ENCODE peak calls at places on chromosome X, in seven cellular contexts. One of them, this sample, is unnamed.

GRCh38 chrX:154791951-154792350 is 13.3 kb downstream of the MPP1 start:
- DNase-seq in RWPE1: no peak
- DNase-seq in ecto neural progenitor cell: no peak
- DNase-seq in HT1080: no peak
- DNase-seq in Right ventricle myocardium inferior: no peak
- DNase-seq in activated CD4-positive, alpha-beta T cell treated with anti-CD3 and anti-CD28 coated beads for 1 hour: no peak
- DNase-seq in NCI-H1694 treated with DMSO at 0.1 percent for 48 hours: no peak
- DNase-seq in this sample: no peak

GRCh38 chrX:103329991-103330390 is at the start of gene TCEAL7:
- DNase-seq in ecto neural progenitor cell: peak
- DNase-seq in activated CD4-positive, alpha-beta T cell treated with anti-CD3 and anti-CD28 coated beads for 1 hour: no peak
- DNase-seq in Right ventricle myocardium inferior: no peak
- DNase-seq in RWPE1: no peak
- DNase-seq in HT1080: no peak
- DNase-seq in NCI-H1694 treated with DMSO at 0.1 percent for 48 hours: no peak
- DNase-seq in this sample: peak

GRCh38 chrX:13120017-13120416 is 75.6 kb upstream of the FAM9C start:
- DNase-seq in ecto neural progenitor cell: no peak
- DNase-seq in HT1080: no peak
- DNase-seq in Right ventricle myocardium inferior: no peak
- DNase-seq in RWPE1: no peak
- DNase-seq in activated CD4-positive, alpha-beta T cell treated with anti-CD3 and anti-CD28 coated beads for 1 hour: no peak
- DNase-seq in NCI-H1694 treated with DMSO at 0.1 percent for 48 hours: no peak
- DNase-seq in this sample: peak

GRCh38 chrX:7542566-7542965 is 300.4 kb upstream of the VCX start:
- DNase-seq in HT1080: no peak
- DNase-seq in RWPE1: no peak
- DNase-seq in Right ventricle myocardium inferior: no peak
- DNase-seq in activated CD4-positive, alpha-beta T cell treated with anti-CD3 and anti-CD28 coated beads for 1 hour: no peak
- DNase-seq in ecto neural progenitor cell: no peak
- DNase-seq in NCI-H1694 treated with DMSO at 0.1 percent for 48 hours: no peak
- DNase-seq in this sample: no peak

GRCh38 chrX:120452131-120452530 is 17.0 kb downstream of the LAMP2 start:
- DNase-seq in Right ventricle myocardium inferior: no peak
- DNase-seq in RWPE1: peak
- DNase-seq in ecto neural progenitor cell: no peak
- DNase-seq in NCI-H1694 treated with DMSO at 0.1 percent for 48 hours: peak
- DNase-seq in HT1080: no peak
- DNase-seq in activated CD4-positive, alpha-beta T cell treated with anti-CD3 and anti-CD28 coated beads for 1 hour: no peak
- DNase-seq in this sample: no peak

GRCh38 chrX:118347131-118347530 is 1.2 kb downstream of the WDR44 start:
- DNase-seq in HT1080: peak
- DNase-seq in RWPE1: peak
- DNase-seq in ecto neural progenitor cell: no peak
- DNase-seq in NCI-H1694 treated with DMSO at 0.1 percent for 48 hours: no peak
- DNase-seq in Right ventricle myocardium inferior: no peak
- DNase-seq in activated CD4-positive, alpha-beta T cell treated with anti-CD3 and anti-CD28 coated beads for 1 hour: no peak
- DNase-seq in this sample: no peak

GRCh38 chrX:37785569-37785968 is 5.7 kb downstream of the CYBB start:
- DNase-seq in NCI-H1694 treated with DMSO at 0.1 percent for 48 hours: no peak
- DNase-seq in RWPE1: peak
- DNase-seq in ecto neural progenitor cell: no peak
- DNase-seq in Right ventricle myocardium inferior: no peak
- DNase-seq in activated CD4-positive, alpha-beta T cell treated with anti-CD3 and anti-CD28 coated beads for 1 hour: no peak
- DNase-seq in HT1080: peak
- DNase-seq in this sample: peak

GRCh38 chrX:116749943-116750342 is 287.2 kb upstream of the CT83 start:
- DNase-seq in NCI-H1694 treated with DMSO at 0.1 percent for 48 hours: no peak
- DNase-seq in Right ventricle myocardium inferior: no peak
- DNase-seq in ecto neural progenitor cell: peak
- DNase-seq in HT1080: peak
- DNase-seq in activated CD4-positive, alpha-beta T cell treated with anti-CD3 and anti-CD28 coated beads for 1 hour: no peak
- DNase-seq in RWPE1: peak
- DNase-seq in this sample: no peak

GRCh38 chrX:103538728-103539127 is 19.4 kb upstream of the RAB40A start:
- DNase-seq in activated CD4-positive, alpha-beta T cell treated with anti-CD3 and anti-CD28 coated beads for 1 hour: no peak
- DNase-seq in Right ventricle myocardium inferior: no peak
- DNase-seq in HT1080: no peak
- DNase-seq in RWPE1: peak
- DNase-seq in ecto neural progenitor cell: no peak
- DNase-seq in NCI-H1694 treated with DMSO at 0.1 percent for 48 hours: no peak
- DNase-seq in this sample: no peak

GRCh38 chrX:456925-457768 is 70.4 kb upstream of the PPP2R3B start:
- DNase-seq in Right ventricle myocardium inferior: no peak
- DNase-seq in ecto neural progenitor cell: no peak
- DNase-seq in NCI-H1694 treated with DMSO at 0.1 percent for 48 hours: no peak
- DNase-seq in activated CD4-positive, alpha-beta T cell treated with anti-CD3 and anti-CD28 coated beads for 1 hour: no peak
- DNase-seq in HT1080: no peak
- DNase-seq in RWPE1: no peak
- DNase-seq in this sample: no peak

GRCh38 chrX:102976793-102977495 is 39.9 kb downstream of the RAB40AL start:
- DNase-seq in RWPE1: peak
- DNase-seq in Right ventricle myocardium inferior: no peak
- DNase-seq in activated CD4-positive, alpha-beta T cell treated with anti-CD3 and anti-CD28 coated beads for 1 hour: no peak
- DNase-seq in ecto neural progenitor cell: no peak
- DNase-seq in HT1080: peak
- DNase-seq in NCI-H1694 treated with DMSO at 0.1 percent for 48 hours: no peak
- DNase-seq in this sample: no peak

GRCh38 chrX:150525061-150525919 is 43.1 kb upstream of the MTM1 start:
- DNase-seq in HT1080: no peak
- DNase-seq in ecto neural progenitor cell: no peak
- DNase-seq in Right ventricle myocardium inferior: no peak
- DNase-seq in activated CD4-positive, alpha-beta T cell treated with anti-CD3 and anti-CD28 coated beads for 1 hour: no peak
- DNase-seq in RWPE1: no peak
- DNase-seq in NCI-H1694 treated with DMSO at 0.1 percent for 48 hours: no peak
- DNase-seq in this sample: peak

GRCh38 chrX:84168095-84168494 is 19.9 kb downstream of the RPS6KA6 start:
- DNase-seq in HT1080: peak
- DNase-seq in NCI-H1694 treated with DMSO at 0.1 percent for 48 hours: no peak
- DNase-seq in Right ventricle myocardium inferior: no peak
- DNase-seq in RWPE1: no peak
- DNase-seq in activated CD4-positive, alpha-beta T cell treated with anti-CD3 and anti-CD28 coated beads for 1 hour: no peak
- DNase-seq in ecto neural progenitor cell: no peak
- DNase-seq in this sample: no peak

GRCh38 chrX:101057095-101057714 is 5.3 kb upstream of the TRMT2B start:
- DNase-seq in HT1080: peak
- DNase-seq in Right ventricle myocardium inferior: no peak
- DNase-seq in ecto neural progenitor cell: no peak
- DNase-seq in NCI-H1694 treated with DMSO at 0.1 percent for 48 hours: no peak
- DNase-seq in RWPE1: peak
- DNase-seq in activated CD4-positive, alpha-beta T cell treated with anti-CD3 and anti-CD28 coated beads for 1 hour: no peak
- DNase-seq in this sample: no peak

GRCh38 chrX:27336466-27337091 is 126.6 kb downstream of the PPP4R3C start:
- DNase-seq in ecto neural progenitor cell: peak
- DNase-seq in activated CD4-positive, alpha-beta T cell treated with anti-CD3 and anti-CD28 coated beads for 1 hour: no peak
- DNase-seq in RWPE1: peak
- DNase-seq in NCI-H1694 treated with DMSO at 0.1 percent for 48 hours: peak
- DNase-seq in Right ventricle myocardium inferior: no peak
- DNase-seq in HT1080: peak
- DNase-seq in this sample: peak

GRCh38 chrX:45667666-45668065 is 467.0 kb upstream of the DIPK2B start:
- DNase-seq in RWPE1: no peak
- DNase-seq in HT1080: peak
- DNase-seq in NCI-H1694 treated with DMSO at 0.1 percent for 48 hours: no peak
- DNase-seq in ecto neural progenitor cell: no peak
- DNase-seq in activated CD4-positive, alpha-beta T cell treated with anti-CD3 and anti-CD28 coated beads for 1 hour: no peak
- DNase-seq in Right ventricle myocardium inferior: no peak
- DNase-seq in this sample: no peak

GRCh38 chrX:137278825-137279224 is 245.0 kb upstream of the GPR101 start:
- DNase-seq in RWPE1: no peak
- DNase-seq in activated CD4-positive, alpha-beta T cell treated with anti-CD3 and anti-CD28 coated beads for 1 hour: no peak
- DNase-seq in ecto neural progenitor cell: no peak
- DNase-seq in HT1080: no peak
- DNase-seq in Right ventricle myocardium inferior: no peak
- DNase-seq in NCI-H1694 treated with DMSO at 0.1 percent for 48 hours: no peak
- DNase-seq in this sample: no peak

GRCh38 chrX:120429776-120430535 is 39.1 kb downstream of the LAMP2 start:
- DNase-seq in HT1080: no peak
- DNase-seq in NCI-H1694 treated with DMSO at 0.1 percent for 48 hours: no peak
- DNase-seq in RWPE1: no peak
- DNase-seq in Right ventricle myocardium inferior: no peak
- DNase-seq in activated CD4-positive, alpha-beta T cell treated with anti-CD3 and anti-CD28 coated beads for 1 hour: no peak
- DNase-seq in ecto neural progenitor cell: no peak
- DNase-seq in this sample: no peak

GRCh38 chrX:70769659-70770232 is 138.8 kb downstream of the TEX11 start:
- DNase-seq in NCI-H1694 treated with DMSO at 0.1 percent for 48 hours: peak
- DNase-seq in ecto neural progenitor cell: no peak
- DNase-seq in RWPE1: peak
- DNase-seq in Right ventricle myocardium inferior: no peak
- DNase-seq in HT1080: no peak
- DNase-seq in activated CD4-positive, alpha-beta T cell treated with anti-CD3 and anti-CD28 coated beads for 1 hour: no peak
- DNase-seq in this sample: no peak

This sample was measured in right cardiac atrium.